ENCODE peak calls at places on chromosomes 3 and 15, in four cellular contexts. V is substantia nigra; S is stimulated activated CD4-positive, alpha-beta T cell treated with anti-CD3 and anti-CD28 coated beads, Interleukin-12 subunit alpha, Interleukin-12 subunit beta, amount 100 ng/mL, for 4 hours; R is T-helper 9 cell. B is an unnamed sample.

GRCh38 chr3:132556467-132557159 is 40.5 kb upstream of the ACKR4 start:
- DNase-seq in V (no peak), S (no peak), R (no peak), B (no peak)

GRCh38 chr3:33218446-33219174 is at the start of gene SUSD5:
- DNase-seq in R (no peak), V (no peak), S (no peak), B (peak)

GRCh38 chr3:53150247-53151085 is 10.5 kb upstream of the PRKCD start:
- DNase-seq in R (no peak), S (no peak), V (no peak), B (no peak)

GRCh38 chr3:100003609-100004503 is 110.4 kb downstream of the FILIP1L start:
- DNase-seq in V (no peak), R (no peak), S (no peak), B (no peak)

GRCh38 chr3:181711325-181712135 is at the start of gene SOX2:
- DNase-seq in S (peak), V (peak), R (no peak), B (no peak)

GRCh38 chr15:38660726-38661125 is 96.1 kb upstream of the RASGRP1 start:
- DNase-seq in S (no peak), V (no peak), R (no peak), B (no peak)

GRCh38 chr3:99747915-99748314 is 69.7 kb upstream of the CMSS1 start:
- DNase-seq in S (no peak), V (no peak), R (no peak), B (no peak)

GRCh38 chr3:141305436-141305835 is 62.9 kb upstream of the ZBTB38 start:
- DNase-seq in V (no peak), S (no peak), R (no peak), B (no peak)

GRCh38 chr3:3071136-3071535 is 39.0 kb downstream of the IL5RA start:
- DNase-seq in S (no peak), V (no peak), R (no peak), B (no peak)

GRCh38 chr15:90789496-90789895 is 72.3 kb downstream of the BLM start:
- DNase-seq in R (no peak), S (no peak), V (no peak), B (no peak)

GRCh38 chr3:177338697-177339219 is 141.5 kb upstream of the TBL1XR1 start:
- DNase-seq in S (no peak), R (no peak), V (no peak), B (no peak)

GRCh38 chr15:50134524-50135024 is 15.5 kb upstream of the ATP8B4 start:
- DNase-seq in R (no peak), S (no peak), V (no peak), B (no peak)

GRCh38 chr15:85673326-85673725 is 121.4 kb downstream of the KLHL25 start:
- DNase-seq in S (no peak), R (no peak), V (no peak), B (no peak)

GRCh38 chr3:25897019-25897418 is 107.1 kb downstream of the OXSM start:
- DNase-seq in R (no peak), V (no peak), S (no peak), B (no peak)

GRCh38 chr15:58331903-58332675 is 99.7 kb upstream of the LIPC start:
- DNase-seq in R (peak), S (peak), V (peak), B (no peak)

GRCh38 chr3:32733631-32734229 is 48.7 kb downstream of the CNOT10 start:
- DNase-seq in R (no peak), V (no peak), S (no peak), B (no peak)

GRCh38 chr3:49674491-49674983 is 386 bp downstream of the APEH start:
- DNase-seq in R (no peak), S (peak), V (no peak), B (no peak)

GRCh38 chr3:71384393-71384792 is 199.1 kb downstream of the FOXP1 start:
- DNase-seq in R (no peak), S (no peak), V (no peak), B (no peak)

GRCh38 chr15:94673801-94674200 is 442.4 kb downstream of the MCTP2 start:
- DNase-seq in R (no peak), S (no peak), V (no peak), B (no peak)

GRCh38 chr3:52124126-52124525 is 30.1 kb downstream of the POC1A start:
- DNase-seq in S (no peak), R (no peak), V (no peak), B (no peak)

GRCh38 chr15:89196994-89197393 is 24.4 kb downstream of the RLBP1 start:
- DNase-seq in R (no peak), V (no peak), S (peak), B (no peak)

GRCh38 chr3:20023663-20024417 is 11.8 kb upstream of the PP2D1 start:
- DNase-seq in V (peak), S (no peak), R (no peak), B (no peak)

GRCh38 chr3:36373084-36373483 is 7.2 kb upstream of the STAC start:
- DNase-seq in S (no peak), R (no peak), V (no peak), B (no peak)

GRCh38 chr3:8336456-8336855 is 165.2 kb upstream of the LMCD1 start:
- DNase-seq in S (no peak), V (no peak), R (no peak), B (no peak)

GRCh38 chr3:195717416-195717815 is 3.4 kb upstream of the MUC20 start:
- DNase-seq in V (no peak), R (no peak), S (no peak), B (no peak)

GRCh38 chr15:70030851-70031645 is 66.7 kb downstream of the TLE3 start:
- DNase-seq in S (no peak), R (no peak), V (no peak), B (no peak)

GRCh38 chr15:73832657-73833056 is 40.7 kb upstream of the TBC1D21 start:
- DNase-seq in V (no peak), R (no peak), S (no peak), B (no peak)

GRCh38 chr3:96622878-96623277 is 191.5 kb upstream of the EPHA6 start:
- DNase-seq in V (no peak), R (no peak), S (no peak), B (no peak)